ENCODE peak calls at places on chromosomes 13 and 19, in ten cellular contexts. One of them, this sample, is unnamed.

GRCh38 chr19:46890423-46891170 is 29.8 kb downstream of the ARHGAP35 start:
- DNase-seq in HepG2: peak
- DNase-seq in neural progenitor cell: no peak
- DNase-seq in GM12878: no peak
- DNase-seq in mammary epithelial cell: peak
- DNase-seq in H1: no peak
- DNase-seq in PC-3: peak
- DNase-seq in fibroblast of lung: peak
- DNase-seq in A549: peak
- DNase-seq in astrocyte: peak
- DNase-seq in this sample: no peak

GRCh38 chr19:31349160-31349881 is at the start of gene TSHZ3:
- DNase-seq in HepG2: no peak
- DNase-seq in neural progenitor cell: peak
- DNase-seq in GM12878: no peak
- DNase-seq in mammary epithelial cell: peak
- DNase-seq in H1: peak
- DNase-seq in PC-3: peak
- DNase-seq in fibroblast of lung: peak
- DNase-seq in A549: peak
- DNase-seq in astrocyte: peak
- DNase-seq in this sample: no peak

GRCh38 chr13:109271991-109272454 is 514.4 kb downstream of the IRS2 start:
- DNase-seq in HepG2: no peak
- DNase-seq in neural progenitor cell: peak
- DNase-seq in GM12878: no peak
- DNase-seq in mammary epithelial cell: peak
- DNase-seq in H1: no peak
- DNase-seq in PC-3: peak
- DNase-seq in fibroblast of lung: peak
- DNase-seq in A549: no peak
- DNase-seq in astrocyte: peak
- DNase-seq in this sample: peak

GRCh38 chr13:26568132-26568815 is 10.8 kb downstream of the WASF3 start:
- DNase-seq in HepG2: no peak
- DNase-seq in neural progenitor cell: no peak
- DNase-seq in GM12878: no peak
- DNase-seq in mammary epithelial cell: no peak
- DNase-seq in H1: no peak
- DNase-seq in PC-3: no peak
- DNase-seq in fibroblast of lung: no peak
- DNase-seq in A549: no peak
- DNase-seq in astrocyte: no peak
- DNase-seq in this sample: no peak

GRCh38 chr13:19601749-19602725 is 31.4 kb upstream of the MPHOSPH8 start:
- DNase-seq in HepG2: peak
- DNase-seq in neural progenitor cell: peak
- DNase-seq in GM12878: no peak
- DNase-seq in mammary epithelial cell: peak
- DNase-seq in H1: peak
- DNase-seq in PC-3: peak
- DNase-seq in fibroblast of lung: peak
- DNase-seq in A549: peak
- DNase-seq in astrocyte: peak
- DNase-seq in this sample: no peak

GRCh38 chr13:31322025-31322424 is 122.2 kb downstream of the B3GLCT start:
- DNase-seq in HepG2: no peak
- DNase-seq in neural progenitor cell: no peak
- DNase-seq in GM12878: no peak
- DNase-seq in mammary epithelial cell: peak
- DNase-seq in H1: no peak
- DNase-seq in PC-3: no peak
- DNase-seq in fibroblast of lung: no peak
- DNase-seq in A549: no peak
- DNase-seq in astrocyte: no peak
- DNase-seq in this sample: peak

GRCh38 chr19:18046066-18046718 is 38.2 kb downstream of the ARRDC2 start:
- DNase-seq in HepG2: peak
- DNase-seq in neural progenitor cell: no peak
- DNase-seq in GM12878: no peak
- DNase-seq in mammary epithelial cell: peak
- DNase-seq in H1: no peak
- DNase-seq in PC-3: peak
- DNase-seq in fibroblast of lung: peak
- DNase-seq in A549: no peak
- DNase-seq in astrocyte: peak
- DNase-seq in this sample: no peak

GRCh38 chr13:111552891-111553637 is 232.6 kb downstream of the TEX29 start:
- DNase-seq in HepG2: no peak
- DNase-seq in neural progenitor cell: no peak
- DNase-seq in GM12878: no peak
- DNase-seq in mammary epithelial cell: no peak
- DNase-seq in H1: no peak
- DNase-seq in PC-3: no peak
- DNase-seq in fibroblast of lung: no peak
- DNase-seq in A549: no peak
- DNase-seq in astrocyte: no peak
- DNase-seq in this sample: no peak

GRCh38 chr19:35457173-35457572 is 9.1 kb downstream of the FFAR2 start:
- DNase-seq in HepG2: no peak
- DNase-seq in neural progenitor cell: no peak
- DNase-seq in GM12878: peak
- DNase-seq in mammary epithelial cell: no peak
- DNase-seq in H1: no peak
- DNase-seq in PC-3: no peak
- DNase-seq in fibroblast of lung: no peak
- DNase-seq in A549: no peak
- DNase-seq in astrocyte: no peak
- DNase-seq in this sample: peak

GRCh38 chr19:18051887-18052286 is 34.8 kb downstream of the IL12RB1 start:
- DNase-seq in HepG2: no peak
- DNase-seq in neural progenitor cell: no peak
- DNase-seq in GM12878: no peak
- DNase-seq in mammary epithelial cell: no peak
- DNase-seq in H1: no peak
- DNase-seq in PC-3: no peak
- DNase-seq in fibroblast of lung: no peak
- DNase-seq in A549: no peak
- DNase-seq in astrocyte: no peak
- DNase-seq in this sample: no peak

GRCh38 chr19:9009431-9009830 is 778 bp downstream of the MUC16 start:
- DNase-seq in HepG2: no peak
- DNase-seq in neural progenitor cell: no peak
- DNase-seq in GM12878: no peak
- DNase-seq in mammary epithelial cell: no peak
- DNase-seq in H1: no peak
- DNase-seq in PC-3: no peak
- DNase-seq in fibroblast of lung: no peak
- DNase-seq in A549: no peak
- DNase-seq in astrocyte: no peak
- DNase-seq in this sample: no peak

GRCh38 chr13:20397896-20398295 is 127.8 kb downstream of the CRYL1 start:
- DNase-seq in HepG2: no peak
- DNase-seq in neural progenitor cell: no peak
- DNase-seq in GM12878: no peak
- DNase-seq in mammary epithelial cell: no peak
- DNase-seq in H1: peak
- DNase-seq in PC-3: no peak
- DNase-seq in fibroblast of lung: no peak
- DNase-seq in A549: no peak
- DNase-seq in astrocyte: no peak
- DNase-seq in this sample: no peak

GRCh38 chr19:29934781-29935180 is 7.3 kb upstream of the URI1 start:
- DNase-seq in HepG2: no peak
- DNase-seq in neural progenitor cell: no peak
- DNase-seq in GM12878: no peak
- DNase-seq in mammary epithelial cell: no peak
- DNase-seq in H1: no peak
- DNase-seq in PC-3: no peak
- DNase-seq in fibroblast of lung: no peak
- DNase-seq in A549: no peak
- DNase-seq in astrocyte: no peak
- DNase-seq in this sample: no peak

GRCh38 chr19:5880604-5881078 is 10.3 kb upstream of the FUT5 start:
- DNase-seq in HepG2: peak
- DNase-seq in neural progenitor cell: no peak
- DNase-seq in GM12878: no peak
- DNase-seq in mammary epithelial cell: peak
- DNase-seq in H1: no peak
- DNase-seq in PC-3: no peak
- DNase-seq in fibroblast of lung: peak
- DNase-seq in A549: no peak
- DNase-seq in astrocyte: peak
- DNase-seq in this sample: no peak

GRCh38 chr13:31035162-31035951 is 102.9 kb downstream of the TEX26 start:
- DNase-seq in HepG2: no peak
- DNase-seq in neural progenitor cell: no peak
- DNase-seq in GM12878: no peak
- DNase-seq in mammary epithelial cell: no peak
- DNase-seq in H1: no peak
- DNase-seq in PC-3: no peak
- DNase-seq in fibroblast of lung: peak
- DNase-seq in A549: no peak
- DNase-seq in astrocyte: peak
- DNase-seq in this sample: no peak

GRCh38 chr13:96984061-96984508 is 10.2 kb downstream of the OXGR1 start:
- DNase-seq in HepG2: no peak
- DNase-seq in neural progenitor cell: peak
- DNase-seq in GM12878: peak
- DNase-seq in mammary epithelial cell: peak
- DNase-seq in H1: no peak
- DNase-seq in PC-3: peak
- DNase-seq in fibroblast of lung: no peak
- DNase-seq in A549: no peak
- DNase-seq in astrocyte: no peak
- DNase-seq in this sample: no peak

GRCh38 chr13:30142502-30143211 is 164.7 kb downstream of the KATNAL1 start:
- DNase-seq in HepG2: peak
- DNase-seq in neural progenitor cell: no peak
- DNase-seq in GM12878: no peak
- DNase-seq in mammary epithelial cell: peak
- DNase-seq in H1: no peak
- DNase-seq in PC-3: peak
- DNase-seq in fibroblast of lung: peak
- DNase-seq in A549: peak
- DNase-seq in astrocyte: peak
- DNase-seq in this sample: no peak

GRCh38 chr19:49950956-49951526 is 9.9 kb downstream of the SIGLEC11 start:
- DNase-seq in HepG2: no peak
- DNase-seq in neural progenitor cell: no peak
- DNase-seq in GM12878: no peak
- DNase-seq in mammary epithelial cell: no peak
- DNase-seq in H1: no peak
- DNase-seq in PC-3: no peak
- DNase-seq in fibroblast of lung: no peak
- DNase-seq in A549: no peak
- DNase-seq in astrocyte: no peak
- DNase-seq in this sample: no peak
- H3K4me2 ChIP-seq in HepG2: no peak
- H3K4me2 ChIP-seq in neural progenitor cell: no peak
- H3K4me2 ChIP-seq in GM12878: no peak
- H3K4me2 ChIP-seq in mammary epithelial cell: no peak
- H3K4me2 ChIP-seq in H1: no peak
- H3K4me2 ChIP-seq in PC-3: no peak
- H3K4me2 ChIP-seq in fibroblast of lung: no peak
- H3K4me2 ChIP-seq in A549: no peak
- H3K4me2 ChIP-seq in astrocyte: no peak
- H3K4me2 ChIP-seq in this sample: no peak

DNA sequence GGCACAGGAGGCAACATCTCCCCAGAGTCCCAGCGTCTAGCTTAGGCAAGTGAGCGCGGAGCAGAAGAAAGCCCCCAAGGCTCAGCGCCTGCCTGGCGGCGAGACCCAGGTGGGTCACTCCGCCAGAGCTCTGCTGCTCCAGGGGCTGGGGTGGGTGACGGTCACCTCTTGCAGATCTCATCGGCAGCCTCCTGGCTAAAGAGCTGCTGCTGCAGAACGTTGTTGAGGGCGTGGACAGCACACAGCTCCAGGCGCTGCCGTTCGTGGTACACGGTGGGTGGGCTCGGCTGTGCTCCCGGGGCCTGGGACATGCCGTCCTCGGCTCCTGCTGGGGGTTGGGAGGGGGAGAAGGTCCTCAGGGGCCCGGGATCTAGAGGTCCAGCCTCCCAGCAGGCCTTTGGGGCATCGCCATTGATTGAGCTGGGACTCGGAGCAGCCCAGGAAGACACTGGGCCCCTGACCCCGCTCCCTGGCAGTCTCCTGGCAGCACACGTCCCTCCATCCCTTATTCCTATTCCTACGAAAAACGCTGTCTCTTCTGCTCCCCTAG is 795 bp downstream of the JOSD2 start:
- DNase-seq in HepG2: no peak
- DNase-seq in neural progenitor cell: peak
- DNase-seq in GM12878: no peak
- DNase-seq in mammary epithelial cell: no peak
- DNase-seq in H1: no peak
- DNase-seq in PC-3: no peak
- DNase-seq in fibroblast of lung: peak
- DNase-seq in A549: no peak
- DNase-seq in astrocyte: no peak
- DNase-seq in this sample: no peak
- H3K4me3 ChIP-seq in HepG2: peak
- H3K4me3 ChIP-seq in neural progenitor cell: peak
- H3K4me3 ChIP-seq in GM12878: peak
- H3K4me3 ChIP-seq in mammary epithelial cell: peak
- H3K4me3 ChIP-seq in H1: peak
- H3K4me3 ChIP-seq in PC-3: peak
- H3K4me3 ChIP-seq in fibroblast of lung: peak
- H3K4me3 ChIP-seq in A549: peak
- H3K4me3 ChIP-seq in astrocyte: peak
- H3K4me3 ChIP-seq in this sample: peak

DNA sequence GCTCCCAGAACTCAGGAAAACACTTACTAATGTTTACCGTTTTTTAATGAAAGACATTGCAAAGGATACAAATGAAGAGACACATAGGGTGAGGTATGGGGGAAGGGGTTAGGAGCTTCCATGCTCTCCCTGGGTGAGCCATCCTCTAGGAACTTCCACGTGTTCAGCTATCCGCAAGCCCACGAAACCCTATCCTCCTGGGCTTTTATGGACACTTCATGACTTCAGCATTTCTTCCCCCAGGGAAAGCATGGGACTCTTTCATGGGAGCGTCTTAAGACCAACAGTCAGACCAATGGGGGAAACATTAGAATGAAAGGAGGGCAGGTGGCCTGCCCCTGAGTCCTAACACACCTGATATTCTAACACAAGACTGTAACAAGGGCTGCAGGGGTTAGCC is 6.6 kb upstream of the ESD start:
- DNase-seq in HepG2: no peak
- DNase-seq in neural progenitor cell: no peak
- DNase-seq in GM12878: no peak
- DNase-seq in mammary epithelial cell: no peak
- DNase-seq in H1: no peak
- DNase-seq in PC-3: no peak
- DNase-seq in fibroblast of lung: peak
- DNase-seq in A549: no peak
- DNase-seq in astrocyte: peak
- DNase-seq in this sample: no peak
- H3K4me2 ChIP-seq in HepG2: no peak
- H3K4me2 ChIP-seq in neural progenitor cell: no peak
- H3K4me2 ChIP-seq in GM12878: no peak
- H3K4me2 ChIP-seq in mammary epithelial cell: no peak
- H3K4me2 ChIP-seq in H1: no peak
- H3K4me2 ChIP-seq in PC-3: no peak
- H3K4me2 ChIP-seq in fibroblast of lung: no peak
- H3K4me2 ChIP-seq in A549: no peak
- H3K4me2 ChIP-seq in astrocyte: peak
- H3K4me2 ChIP-seq in this sample: no peak

GRCh38 chr19:45556835-45557234 is 27.8 kb downstream of the OPA3 start:
- DNase-seq in HepG2: no peak
- DNase-seq in neural progenitor cell: no peak
- DNase-seq in GM12878: no peak
- DNase-seq in mammary epithelial cell: no peak
- DNase-seq in H1: no peak
- DNase-seq in PC-3: no peak
- DNase-seq in fibroblast of lung: no peak
- DNase-seq in A549: no peak
- DNase-seq in astrocyte: no peak
- DNase-seq in this sample: no peak
- H3K4me3 ChIP-seq in HepG2: no peak
- H3K4me3 ChIP-seq in neural progenitor cell: no peak
- H3K4me3 ChIP-seq in GM12878: no peak
- H3K4me3 ChIP-seq in mammary epithelial cell: no peak
- H3K4me3 ChIP-seq in H1: no peak
- H3K4me3 ChIP-seq in PC-3: no peak
- H3K4me3 ChIP-seq in fibroblast of lung: no peak
- H3K4me3 ChIP-seq in A549: no peak
- H3K4me3 ChIP-seq in astrocyte: no peak
- H3K4me3 ChIP-seq in this sample: no peak

This sample was measured in OCI-LY7.